ENCODE peak calls at places on chromosomes 12 and 14, in eight cellular contexts. I is sigmoid colon; H is CD8-positive, alpha-beta memory T cell; Y is HCT116; L is SK-N-SH; J is uterus; C is CD4-positive, alpha-beta memory T cell; V is cardiac muscle cell. M is an unnamed sample.
A peak's percentile ranks its signal among the peaks of the same experiment; 100 is the strongest.

GRCh38 chr12:11949738-11950403 is 120.9 kb upstream of the BCL2L14 start:
- DNase-seq in J (no peak), Y (no peak), V (no peak), H (no peak), C (no peak), L (no peak), I (no peak), M (no peak)

GRCh38 chr12:50249464-50250229 is 33.7 kb downstream of the LIMA1 start:
- DNase-seq in Y (no peak), I (no peak), L (no peak), H (no peak), C (no peak), V (peak; percentile 36), J (no peak), M (no peak)

GRCh38 chr14:46820291-46820690 is 168.7 kb upstream of the RPL10L start:
- DNase-seq in L (no peak), Y (no peak), C (no peak), H (no peak), I (peak; percentile 52), V (no peak), J (no peak), M (no peak)

GRCh38 chr12:105775351-105775750 is 363.4 kb downstream of the NUAK1 start:
- DNase-seq in Y (no peak), C (no peak), I (no peak), J (no peak), H (no peak), V (peak; percentile 54), L (no peak), M (no peak)

GRCh38 chr12:33427071-33427470 is 12.5 kb downstream of the SYT10 start:
- DNase-seq in L (no peak), V (no peak), J (no peak), Y (no peak), I (no peak), H (no peak), C (no peak), M (peak; percentile 21)

GRCh38 chr14:29222671-29223268 is 456.2 kb downstream of the FOXG1 start:
- DNase-seq in J (no peak), H (no peak), L (peak; percentile 0), C (no peak), Y (no peak), I (no peak), V (peak; percentile 71), M (peak; percentile 57)

GRCh38 chr12:7113389-7113871 is 4.4 kb upstream of the C1RL start:
- DNase-seq in J (peak; percentile 51), L (peak; percentile 61), C (peak; percentile 62), H (peak; percentile 17), Y (no peak), V (peak; percentile 69), I (peak; percentile 67), M (peak; percentile 67)

GRCh38 chr14:97703006-97703760 is 906.0 kb downstream of the VRK1 start:
- DNase-seq in H (no peak), J (no peak), I (no peak), L (no peak), Y (no peak), V (no peak), C (peak; percentile 34), M (no peak)

GRCh38 chr12:57173089-57173488 is 25.7 kb upstream of the LRP1-AS start:
- DNase-seq in Y (no peak), J (no peak), L (peak; percentile 84), V (peak; percentile 28), C (no peak), H (no peak), I (no peak), M (peak; percentile 36)

GRCh38 chr14:101567252-101567651 is 6.0 kb downstream of the DIO3 start:
- DNase-seq in C (no peak), I (no peak), H (no peak), Y (no peak), L (no peak), J (no peak), V (no peak), M (no peak)

GRCh38 chr14:85252011-85252410 is 277.9 kb upstream of the FLRT2 start:
- DNase-seq in C (no peak), J (no peak), I (no peak), V (peak; percentile 74), Y (no peak), H (no peak), L (no peak), M (no peak)

GRCh38 chr12:26017484-26018211 is 59.2 kb downstream of the RASSF8 start:
- DNase-seq in V (peak; percentile 53), H (no peak), J (no peak), Y (peak; percentile 27), L (peak; percentile 20), I (peak; percentile 64), C (no peak), M (peak; percentile 79)

GRCh38 chr14:67764496-67764895 is 51.9 kb downstream of the ZFYVE26 start:
- DNase-seq in L (no peak), J (no peak), Y (no peak), H (no peak), I (no peak), C (no peak), V (no peak), M (no peak)

GRCh38 chr12:93361159-93361919 is 16.4 kb upstream of the NUDT4 start:
- DNase-seq in Y (no peak), C (no peak), I (no peak), L (no peak), V (peak; percentile 65), H (no peak), J (no peak), M (peak; percentile 47)

GRCh38 chr14:49880267-49881064 is 12.4 kb upstream of the ARF6 start:
- DNase-seq in V (no peak), Y (no peak), C (no peak), J (no peak), H (no peak), I (no peak), L (no peak), M (peak; percentile 73)

GRCh38 chr12:52670961-52671360 is 9.2 kb downstream of the KRT1 start:
- DNase-seq in H (no peak), C (no peak), J (no peak), V (no peak), L (no peak), Y (no peak), I (no peak), M (no peak)

GRCh38 chr14:104030958-104031357 is 54.5 kb upstream of the ASPG start:
- DNase-seq in L (no peak), I (no peak), C (no peak), Y (no peak), J (no peak), H (no peak), V (no peak), M (no peak)

GRCh38 chr12:16349132-16349463 is 1.7 kb downstream of the MGST1 start:
- DNase-seq in Y (no peak), L (no peak), I (peak; percentile 88), H (no peak), V (peak; percentile 96), J (peak; percentile 72), C (no peak), M (no peak)

GRCh38 chr12:116454950-116455447 is 104.2 kb upstream of the MAP1LC3B2 start:
- DNase-seq in I (no peak), L (no peak), C (no peak), Y (peak; percentile 96), J (no peak), V (peak; percentile 81), H (no peak), M (no peak)

DNA sequence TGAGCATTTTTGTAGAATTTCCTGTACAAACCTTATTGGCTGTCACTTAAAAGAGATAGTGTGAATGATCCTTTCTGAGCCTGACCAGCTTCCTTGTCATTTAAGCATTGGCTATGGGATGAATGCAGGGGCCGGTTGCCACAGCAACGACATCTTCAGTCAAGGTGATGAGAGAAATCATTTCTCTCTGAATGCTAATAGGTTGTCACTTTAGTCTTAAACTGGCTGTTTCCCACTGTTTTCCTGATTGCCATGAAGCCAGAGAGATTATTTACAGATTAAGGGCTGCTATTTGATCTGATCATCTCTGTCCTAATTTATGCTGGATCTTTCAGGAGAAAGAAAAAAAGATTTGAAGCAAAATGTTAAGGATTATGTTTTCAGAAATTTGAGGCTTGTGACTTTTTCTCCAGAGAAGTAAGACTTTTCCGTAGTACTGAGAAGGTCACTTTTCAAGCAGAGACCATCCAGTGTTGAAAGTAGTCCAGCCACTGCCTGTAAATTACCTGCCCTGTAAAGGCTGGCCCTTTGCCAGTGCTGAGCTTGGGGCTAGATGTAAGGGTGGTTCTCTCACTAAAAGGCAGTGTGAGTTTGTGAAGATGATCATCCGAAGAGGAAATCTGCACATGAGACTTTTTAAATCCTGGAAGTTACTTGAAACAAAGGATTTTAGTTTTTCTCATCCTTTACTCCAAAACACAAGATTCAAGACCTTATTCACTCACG is 235.6 kb downstream of the DACT1 start:
- DNase-seq in J (no peak), V (no peak), I (no peak), C (no peak), L (no peak), H (no peak), Y (no peak), M (no peak)
- H3K4me3 ChIP-seq in J (no peak overlapping the region), V (no peak overlapping the region), I (no peak overlapping the region), C (no peak overlapping the region), L (no peak overlapping the region), H (no peak overlapping the region), Y (no peak overlapping the region), M (no peak overlapping the region)

GRCh38 chr14:95495538-95496025 is 20.9 kb downstream of the SYNE3 start:
- DNase-seq in C (no peak), H (no peak), L (no peak), V (no peak), Y (no peak), J (no peak), I (no peak), M (no peak)
- H3K4me1 ChIP-seq in C (peaks cover 61% of the 10 kb centered on the region), H (peaks cover 36% of the 10 kb centered on the region), L (peaks cover 36% of the 10 kb centered on the region), V (peaks cover 31% of the 10 kb centered on the region), Y (no peaks in the 10 kb centered on the region), J (peaks cover 22% of the 10 kb centered on the region), I (no peaks in the 10 kb centered on the region), M (no peaks in the 10 kb centered on the region)

GRCh38 chr12:37546206-37546605 is 770.4 kb upstream of the ALG10B start:
- DNase-seq in Y (no peak), I (no peak), L (no peak), V (no peak), H (no peak), J (no peak), C (no peak), M (no peak)

GRCh38 chr12:37546901-37547475 is 769.6 kb upstream of the ALG10B start:
- DNase-seq in C (no peak), H (no peak), V (no peak), Y (no peak), L (peak; percentile 16), J (no peak), I (no peak), M (no peak)

GRCh38 chr12:37543966-37544668 is 772.5 kb upstream of the ALG10B start:
- DNase-seq in H (no peak), I (no peak), C (no peak), L (no peak), V (no peak), Y (no peak), J (no peak), M (no peak)

GRCh38 chr12:37547611-37548010 is 769.0 kb upstream of the ALG10B start:
- DNase-seq in J (no peak), V (no peak), Y (no peak), L (peak; percentile 52), H (no peak), I (no peak), C (no peak), M (no peak)

GRCh38 chr12:37545759-37546158 is 770.8 kb upstream of the ALG10B start:
- DNase-seq in Y (no peak), L (no peak), C (no peak), I (no peak), H (no peak), J (no peak), V (no peak), M (no peak)
- H3K9me3 ChIP-seq in Y (no peaks in the 10 kb centered on the region), L (no peaks in the 10 kb centered on the region), C (no peaks in the 10 kb centered on the region), I (no peaks in the 10 kb centered on the region), H (no peaks in the 10 kb centered on the region), J (no peaks in the 10 kb centered on the region), V (no peaks in the 10 kb centered on the region), M (no peaks in the 10 kb centered on the region)

GRCh38 chr14:71539660-71540285 is 392.5 kb upstream of the RGS6 start:
- DNase-seq in V (peak; percentile 25), H (no peak), J (no peak), C (no peak), Y (no peak), I (no peak), L (peak; percentile 42), M (peak; percentile 81)
- H3K4me3 ChIP-seq in V (no peak overlapping the region), H (no peak overlapping the region), J (no peak overlapping the region), C (no peak overlapping the region), Y (no peak overlapping the region), I (no peak overlapping the region), L (no peak overlapping the region), M (peak overlapping the region; percentile 4)